ENCODE peak calls at places on chromosomes 1 and 21, in four cellular contexts. X is OCI-LY7, I is MM.1S, C is SK-N-SH. Z is an unnamed sample.

GRCh38 chr1:229940689-229941088 is 126.3 kb upstream of the GALNT2 start:
- DNase-seq in X (no peak), I (no peak), C (no peak), Z (peak; percentile 5)

GRCh38 chr1:159598196-159598595 is 10.6 kb downstream of the APCS start:
- DNase-seq in X (no peak), I (no peak), C (no peak), Z (peak; percentile 80)

GRCh38 chr1:177163844-177164379 is 600 bp downstream of the ASTN1 start:
- DNase-seq in X (no peak), I (no peak), C (no peak), Z (no peak)

GRCh38 chr1:205183676-205184335 is 27.7 kb downstream of the DSTYK start:
- DNase-seq in X (no peak), I (no peak), C (no peak), Z (peak; percentile 51)

GRCh38 chr1:116738673-116739370 is 15.4 kb upstream of the CD2 start:
- DNase-seq in X (peak; percentile 23), I (peak; percentile 81), C (no peak), Z (no peak)

GRCh38 chr1:176033879-176034278 is 173.2 kb downstream of the COP1 start:
- DNase-seq in X (no peak), I (no peak), C (no peak), Z (peak; percentile 36)

GRCh38 chr1:55010887-55011217 is 12.1 kb downstream of the BSND start:
- DNase-seq in X (no peak), I (no peak), C (no peak), Z (no peak)

GRCh38 chr1:246320286-246320685 is 186.8 kb downstream of the SMYD3 start:
- DNase-seq in X (no peak), I (no peak), C (no peak), Z (no peak)

GRCh38 chr1:219518906-219519248 is 94.0 kb downstream of the ZC3H11B start:
- DNase-seq in X (no peak), I (no peak), C (no peak), Z (no peak)

GRCh38 chr1:199452627-199453026 is 574.9 kb upstream of the NR5A2 start:
- DNase-seq in X (no peak), I (no peak), C (no peak), Z (no peak)

GRCh38 chr1:43551396-43551888 is 20.8 kb downstream of the PTPRF start:
- DNase-seq in X (no peak), I (no peak), C (no peak), Z (no peak)

GRCh38 chr21:43974791-43975468 is 37.2 kb upstream of the TRAPPC10 start:
- DNase-seq in X (no peak), I (no peak), C (no peak), Z (no peak)

GRCh38 chr1:27391511-27392095 is 819 bp upstream of the GPR3 start:
- DNase-seq in X (no peak), I (no peak), C (no peak), Z (peak; percentile 78)

GRCh38 chr21:38788275-38788911 is 17.3 kb upstream of the ETS2 start:
- DNase-seq in X (no peak), I (no peak), C (no peak), Z (peak; percentile 37)

GRCh38 chr1:241802849-241803248 is 45.2 kb upstream of the EXO1 start:
- DNase-seq in X (no peak), I (no peak), C (no peak), Z (no peak)

GRCh38 chr1:92219028-92219427 is 1.3 kb downstream of the C1orf146 start:
- DNase-seq in X (no peak), I (no peak), C (no peak), Z (no peak)

GRCh38 chr1:54095543-54096286 is 42.3 kb downstream of the TCEANC2 start:
- DNase-seq in X (peak; percentile 5), I (no peak), C (peak; percentile 41), Z (no peak)

GRCh38 chr1:6205849-6206845 is at the start of gene RNF207:
- DNase-seq in X (no peak), I (peak; percentile 65), C (no peak), Z (peak; percentile 81)

GRCh38 chr1:1291611-1292441 is 11.6 kb downstream of the SCNN1D start:
- DNase-seq in X (peak; percentile 85), I (peak; percentile 73), C (peak; percentile 84), Z (peak; percentile 69)

GRCh38 chr1:95503371-95504145 is 269.5 kb downstream of the RWDD3 start:
- DNase-seq in X (no peak), I (no peak), C (no peak), Z (no peak)

GRCh38 chr1:186828612-186829542 is at the start of gene PLA2G4A:
- DNase-seq in X (no peak), I (peak; percentile 84), C (no peak), Z (peak; percentile 80)

GRCh38 chr1:226875641-226876295 is 5.4 kb downstream of the PSEN2 start:
- DNase-seq in X (no peak), I (no peak), C (no peak), Z (no peak)

GRCh38 chr1:33061827-33062226 is 19.1 kb upstream of the AZIN2 start:
- DNase-seq in X (no peak), I (no peak), C (no peak), Z (no peak)

GRCh38 chr1:48077860-48078259 is 80.7 kb upstream of the TRABD2B start:
- DNase-seq in X (no peak), I (no peak), C (no peak), Z (no peak)

GRCh38 chr1:155004352-155005075 is 1.9 kb downstream of the ZBTB7B start:
- DNase-seq in X (no peak), I (no peak), C (no peak), Z (peak; percentile 34)

GRCh38 chr1:3032371-3032862 is 11.2 kb downstream of the ACTRT2 start:
- DNase-seq in X (no peak), I (no peak), C (no peak), Z (no peak)

GRCh38 chr1:213138892-213139291 is 87.9 kb downstream of the RPS6KC1 start:
- DNase-seq in X (no peak), I (no peak), C (no peak), Z (peak; percentile 23)

GRCh38 chr21:33071878-33072306 is 2.0 kb downstream of the OLIG1 start:
- DNase-seq in X (no peak), I (peak; percentile 66), C (no peak), Z (peak; percentile 31)

GRCh38 chr21:37914211-37914900 is 1.9 kb downstream of the KCNJ6 start:
- DNase-seq in X (no peak), I (peak; percentile 65), C (peak; percentile 11), Z (peak; percentile 43)

GRCh38 chr1:29975036-29975694 is 738.8 kb downstream of the PTPRU start:
- DNase-seq in X (peak; percentile 4), I (no peak), C (no peak), Z (peak; percentile 46)

GRCh38 chr1:113241237-113241636 is 149.1 kb upstream of the MAGI3 start:
- DNase-seq in X (no peak), I (no peak), C (no peak), Z (no peak)
- H3K9me2 ChIP-seq in X (no peaks in the 10 kb centered on the region), I (no peaks in the 10 kb centered on the region), C (no peaks in the 10 kb centered on the region), Z (no peaks in the 10 kb centered on the region)

GRCh38 chr1:114037952-114038867 is 58.9 kb downstream of the OLFML3 start:
- DNase-seq in X (no peak), I (no peak), C (no peak), Z (no peak)

GRCh38 chr1:114040273-114041043 is 61.2 kb downstream of the OLFML3 start:
- DNase-seq in X (no peak), I (no peak), C (no peak), Z (peak; percentile 75)

GRCh38 chr1:114043046-114043445 is 63.8 kb downstream of the OLFML3 start:
- DNase-seq in X (no peak), I (no peak), C (no peak), Z (no peak)

GRCh38 chr1:114043548-114043947 is 64.3 kb downstream of the OLFML3 start:
- DNase-seq in X (no peak), I (no peak), C (no peak), Z (no peak)
- H3K9me2 ChIP-seq in X (no peaks in the 10 kb centered on the region), I (no peaks in the 10 kb centered on the region), C (no peaks in the 10 kb centered on the region), Z (no peaks in the 10 kb centered on the region)

DNA sequence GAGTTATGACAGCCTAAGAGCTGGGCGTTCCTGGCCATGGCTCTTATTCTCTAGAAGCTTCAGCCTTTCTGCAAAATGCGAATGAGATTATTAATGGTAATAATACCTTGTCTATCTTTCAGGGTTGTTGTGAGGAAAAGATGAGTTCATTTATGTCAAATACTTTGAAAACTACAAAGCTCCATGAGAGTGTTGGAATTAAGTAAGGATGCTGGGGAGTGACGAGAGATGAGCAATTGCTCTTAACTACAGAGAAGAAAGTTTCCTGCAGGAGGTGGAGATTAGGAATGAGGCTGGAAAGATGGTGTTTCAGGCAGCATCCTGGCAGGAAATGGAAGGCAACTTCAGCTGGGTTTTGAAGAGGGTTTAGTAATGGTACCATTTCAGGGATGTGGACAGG is 124.2 kb downstream of the CACNA1E start:
- DNase-seq in X (no peak), I (no peak), C (no peak), Z (no peak)
- H3K9me2 ChIP-seq in X (no peaks in the 10 kb centered on the region), I (no peaks in the 10 kb centered on the region), C (no peaks in the 10 kb centered on the region), Z (no peaks in the 10 kb centered on the region)

DNA sequence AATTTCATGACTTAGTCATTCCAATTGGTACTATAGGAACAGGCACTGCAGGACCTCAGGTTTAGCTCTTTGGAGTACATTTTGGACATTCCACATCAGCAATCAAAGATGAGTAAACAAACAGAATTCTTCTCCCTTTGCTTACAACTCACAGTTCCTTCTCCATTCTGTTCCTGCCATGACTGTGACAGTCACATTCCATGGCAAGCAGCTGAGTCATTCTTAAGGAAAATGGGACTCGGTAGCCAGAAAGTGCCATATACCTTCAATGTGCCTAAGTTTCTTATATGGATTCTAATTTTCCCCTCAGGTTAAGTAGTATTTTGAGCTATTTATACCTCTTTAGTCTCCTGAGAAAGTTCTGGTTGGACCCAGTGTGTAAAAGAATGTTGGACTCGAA is 25.6 kb downstream of the CRCT1 start:
- DNase-seq in X (no peak), I (no peak), C (no peak), Z (no peak)
- H3K9me2 ChIP-seq in X (no peaks in the 10 kb centered on the region), I (no peaks in the 10 kb centered on the region), C (no peaks in the 10 kb centered on the region), Z (no peaks in the 10 kb centered on the region)

GRCh38 chr21:45539046-45539795 is 3.0 kb downstream of the SLC19A1 start:
- DNase-seq in X (no peak), I (no peak), C (no peak), Z (no peak)
- H3K9me2 ChIP-seq in X (no peaks in the 10 kb centered on the region), I (no peaks in the 10 kb centered on the region), C (no peaks in the 10 kb centered on the region), Z (no peaks in the 10 kb centered on the region)

GRCh38 chr1:181482001-181482430 is 1.3 kb upstream of the CACNA1E start:
- DNase-seq in X (no peak), I (no peak), C (no peak), Z (no peak)
- H3K9me2 ChIP-seq in X (no peaks in the 10 kb centered on the region), I (no peaks in the 10 kb centered on the region), C (no peaks in the 10 kb centered on the region), Z (no peaks in the 10 kb centered on the region)

GRCh38 chr1:19326748-19327065 is 14.6 kb downstream of the SLC66A1 start:
- DNase-seq in X (no peak), I (no peak), C (no peak), Z (no peak)
- H3K9me2 ChIP-seq in X (no peaks in the 10 kb centered on the region), I (no peaks in the 10 kb centered on the region), C (no peaks in the 10 kb centered on the region), Z (no peaks in the 10 kb centered on the region)

Z was measured in GM23248.